ENCODE peak calls at places on chromosomes 5 and 9, in nine cellular contexts. One of them, this sample, is unnamed.

GRCh38 chr9:109064963-109065701 is 51.8 kb upstream of the CTNNAL1 start:
- DNase-seq in HFF-Myc: peak; percentile 1
- DNase-seq in cardiac fibroblast: no peak
- DNase-seq in colonic mucosa: no peak
- DNase-seq in OCI-LY7: no peak
- DNase-seq in GM06990: no peak
- DNase-seq in BE2C: no peak
- DNase-seq in foreskin fibroblast: peak; percentile 27
- DNase-seq in HL-60: no peak
- DNase-seq in this sample: no peak

GRCh38 chr9:33162721-33163311 is 4.3 kb downstream of the B4GALT1 start:
- DNase-seq in HFF-Myc: no peak
- DNase-seq in cardiac fibroblast: peak; percentile 93
- DNase-seq in colonic mucosa: peak; percentile 58
- DNase-seq in OCI-LY7: no peak
- DNase-seq in GM06990: no peak
- DNase-seq in BE2C: no peak
- DNase-seq in foreskin fibroblast: peak; percentile 80
- DNase-seq in HL-60: no peak
- DNase-seq in this sample: no peak

GRCh38 chr5:134226441-134227192 is 744 bp upstream of the PPP2CA start:
- DNase-seq in HFF-Myc: no peak
- DNase-seq in cardiac fibroblast: no peak
- DNase-seq in colonic mucosa: peak; percentile 89
- DNase-seq in OCI-LY7: no peak
- DNase-seq in GM06990: no peak
- DNase-seq in BE2C: no peak
- DNase-seq in foreskin fibroblast: peak; percentile 51
- DNase-seq in HL-60: no peak
- DNase-seq in this sample: no peak

GRCh38 chr5:37428044-37428443 is 48.9 kb downstream of the WDR70 start:
- DNase-seq in HFF-Myc: no peak
- DNase-seq in cardiac fibroblast: no peak
- DNase-seq in colonic mucosa: no peak
- DNase-seq in OCI-LY7: no peak
- DNase-seq in GM06990: no peak
- DNase-seq in BE2C: no peak
- DNase-seq in foreskin fibroblast: no peak
- DNase-seq in HL-60: no peak
- DNase-seq in this sample: no peak

GRCh38 chr5:77277764-77278163 is 67.3 kb downstream of the PDE8B start:
- DNase-seq in HFF-Myc: no peak
- DNase-seq in cardiac fibroblast: no peak
- DNase-seq in colonic mucosa: no peak
- DNase-seq in OCI-LY7: no peak
- DNase-seq in GM06990: no peak
- DNase-seq in BE2C: no peak
- DNase-seq in foreskin fibroblast: no peak
- DNase-seq in HL-60: no peak
- DNase-seq in this sample: no peak

GRCh38 chr9:93320591-93321219 is 130.8 kb upstream of the FAM120A start:
- DNase-seq in HFF-Myc: no peak
- DNase-seq in cardiac fibroblast: no peak
- DNase-seq in colonic mucosa: no peak
- DNase-seq in OCI-LY7: no peak
- DNase-seq in GM06990: no peak
- DNase-seq in BE2C: no peak
- DNase-seq in foreskin fibroblast: no peak
- DNase-seq in HL-60: no peak
- DNase-seq in this sample: no peak

GRCh38 chr5:176980818-176981217 is 25.8 kb downstream of the UIMC1 start:
- DNase-seq in HFF-Myc: no peak
- DNase-seq in cardiac fibroblast: no peak
- DNase-seq in colonic mucosa: no peak
- DNase-seq in OCI-LY7: no peak
- DNase-seq in GM06990: no peak
- DNase-seq in BE2C: no peak
- DNase-seq in foreskin fibroblast: no peak
- DNase-seq in HL-60: no peak
- DNase-seq in this sample: no peak

GRCh38 chr5:76855961-76856360 is 6.1 kb downstream of the S100Z start:
- DNase-seq in HFF-Myc: no peak
- DNase-seq in cardiac fibroblast: no peak
- DNase-seq in colonic mucosa: no peak
- DNase-seq in OCI-LY7: peak; percentile 65
- DNase-seq in GM06990: peak; percentile 13
- DNase-seq in BE2C: no peak
- DNase-seq in foreskin fibroblast: no peak
- DNase-seq in HL-60: peak; percentile 31
- DNase-seq in this sample: no peak

GRCh38 chr9:113468716-113469448 is 5.4 kb downstream of the RGS3 start:
- DNase-seq in HFF-Myc: no peak
- DNase-seq in cardiac fibroblast: no peak
- DNase-seq in colonic mucosa: no peak
- DNase-seq in OCI-LY7: no peak
- DNase-seq in GM06990: no peak
- DNase-seq in BE2C: no peak
- DNase-seq in foreskin fibroblast: peak; percentile 58
- DNase-seq in HL-60: no peak
- DNase-seq in this sample: no peak

GRCh38 chr9:113474372-113474771 is 10.8 kb downstream of the RGS3 start:
- DNase-seq in HFF-Myc: no peak
- DNase-seq in cardiac fibroblast: no peak
- DNase-seq in colonic mucosa: no peak
- DNase-seq in OCI-LY7: no peak
- DNase-seq in GM06990: no peak
- DNase-seq in BE2C: peak; percentile 28
- DNase-seq in foreskin fibroblast: no peak
- DNase-seq in HL-60: no peak
- DNase-seq in this sample: no peak

GRCh38 chr9:113472199-113472598 is 8.7 kb downstream of the RGS3 start:
- DNase-seq in HFF-Myc: no peak
- DNase-seq in cardiac fibroblast: no peak
- DNase-seq in colonic mucosa: no peak
- DNase-seq in OCI-LY7: no peak
- DNase-seq in GM06990: no peak
- DNase-seq in BE2C: no peak
- DNase-seq in foreskin fibroblast: no peak
- DNase-seq in HL-60: no peak
- DNase-seq in this sample: no peak

GRCh38 chr9:113471566-113471965 is 8.0 kb downstream of the RGS3 start:
- DNase-seq in HFF-Myc: no peak
- DNase-seq in cardiac fibroblast: no peak
- DNase-seq in colonic mucosa: no peak
- DNase-seq in OCI-LY7: no peak
- DNase-seq in GM06990: no peak
- DNase-seq in BE2C: no peak
- DNase-seq in foreskin fibroblast: no peak
- DNase-seq in HL-60: no peak
- DNase-seq in this sample: no peak

DNA sequence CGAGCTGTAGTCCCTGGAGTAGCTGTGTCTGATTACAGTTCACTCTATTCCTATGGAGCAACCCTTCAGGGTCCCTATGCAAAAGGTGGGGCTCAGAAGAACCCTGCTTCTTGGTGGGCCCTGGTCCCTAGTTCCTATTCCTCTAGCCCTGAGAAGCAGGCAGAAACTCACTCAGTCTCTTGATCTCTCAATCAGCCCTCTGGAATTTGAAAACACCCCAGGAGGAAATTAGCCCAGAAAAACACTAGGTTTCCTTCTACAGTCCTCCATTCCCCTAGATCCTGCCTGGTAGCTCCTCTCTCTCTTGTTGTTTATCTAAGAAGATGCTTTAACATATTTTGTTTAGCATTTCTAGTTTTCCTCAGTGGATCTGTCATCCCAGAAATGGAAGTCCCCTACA is 7.6 kb downstream of the RGS3 start:
- DNase-seq in HFF-Myc: no peak
- DNase-seq in cardiac fibroblast: no peak
- DNase-seq in colonic mucosa: no peak
- DNase-seq in OCI-LY7: no peak
- DNase-seq in GM06990: no peak
- DNase-seq in BE2C: no peak
- DNase-seq in foreskin fibroblast: no peak
- DNase-seq in HL-60: no peak
- DNase-seq in this sample: no peak
- H3K4me3 ChIP-seq in HFF-Myc: no peak overlapping the region
- H3K4me3 ChIP-seq in cardiac fibroblast: no peak overlapping the region
- H3K4me3 ChIP-seq in colonic mucosa: no peak overlapping the region
- H3K4me3 ChIP-seq in OCI-LY7: no peak overlapping the region
- H3K4me3 ChIP-seq in GM06990: no peak overlapping the region
- H3K4me3 ChIP-seq in BE2C: no peak overlapping the region
- H3K4me3 ChIP-seq in foreskin fibroblast: no peak overlapping the region
- H3K4me3 ChIP-seq in HL-60: no peak overlapping the region
- H3K4me3 ChIP-seq in this sample: no peak overlapping the region

GRCh38 chr9:6355728-6356127 is 27.6 kb downstream of the TPD52L3 start:
- DNase-seq in HFF-Myc: peak; percentile 4
- DNase-seq in cardiac fibroblast: peak; percentile 58
- DNase-seq in colonic mucosa: no peak
- DNase-seq in OCI-LY7: no peak
- DNase-seq in GM06990: no peak
- DNase-seq in BE2C: no peak
- DNase-seq in foreskin fibroblast: peak; percentile 80
- DNase-seq in HL-60: no peak
- DNase-seq in this sample: peak; percentile 46

GRCh38 chr9:6356441-6356840 is 28.3 kb downstream of the TPD52L3 start:
- DNase-seq in HFF-Myc: no peak
- DNase-seq in cardiac fibroblast: no peak
- DNase-seq in colonic mucosa: no peak
- DNase-seq in OCI-LY7: no peak
- DNase-seq in GM06990: no peak
- DNase-seq in BE2C: no peak
- DNase-seq in foreskin fibroblast: peak; percentile 39
- DNase-seq in HL-60: peak; percentile 25
- DNase-seq in this sample: no peak

GRCh38 chr9:6351757-6352156 is 23.6 kb downstream of the TPD52L3 start:
- DNase-seq in HFF-Myc: no peak
- DNase-seq in cardiac fibroblast: no peak
- DNase-seq in colonic mucosa: no peak
- DNase-seq in OCI-LY7: no peak
- DNase-seq in GM06990: no peak
- DNase-seq in BE2C: no peak
- DNase-seq in foreskin fibroblast: no peak
- DNase-seq in HL-60: no peak
- DNase-seq in this sample: no peak

GRCh38 chr9:6356904-6357303 is 28.7 kb downstream of the TPD52L3 start:
- DNase-seq in HFF-Myc: no peak
- DNase-seq in cardiac fibroblast: no peak
- DNase-seq in colonic mucosa: no peak
- DNase-seq in OCI-LY7: no peak
- DNase-seq in GM06990: no peak
- DNase-seq in BE2C: no peak
- DNase-seq in foreskin fibroblast: peak; percentile 21
- DNase-seq in HL-60: peak; percentile 53
- DNase-seq in this sample: no peak

GRCh38 chr9:6354072-6354686 is 26.0 kb downstream of the TPD52L3 start:
- DNase-seq in HFF-Myc: peak; percentile 47
- DNase-seq in cardiac fibroblast: peak; percentile 87
- DNase-seq in colonic mucosa: peak; percentile 20
- DNase-seq in OCI-LY7: peak; percentile 76
- DNase-seq in GM06990: peak; percentile 33
- DNase-seq in BE2C: no peak
- DNase-seq in foreskin fibroblast: peak; percentile 88
- DNase-seq in HL-60: peak; percentile 38
- DNase-seq in this sample: peak; percentile 46
- TF ChIP-seq CTCF in HFF-Myc: peak; percentile 68
- TF ChIP-seq CTCF in cardiac fibroblast: peak; percentile 69
- TF ChIP-seq CTCF in colonic mucosa: peak; percentile 74
- TF ChIP-seq CTCF in OCI-LY7: peak; percentile 94
- TF ChIP-seq CTCF in GM06990: peak; percentile 73
- TF ChIP-seq CTCF in BE2C: peak; percentile 84
- TF ChIP-seq CTCF in foreskin fibroblast: peak; percentile 73
- TF ChIP-seq CTCF in HL-60: peak; percentile 42
- TF ChIP-seq CTCF in this sample: peak; percentile 81

GRCh38 chr5:174733836-174734235 is 9.5 kb downstream of the MSX2 start:
- DNase-seq in HFF-Myc: no peak
- DNase-seq in cardiac fibroblast: no peak
- DNase-seq in colonic mucosa: no peak
- DNase-seq in OCI-LY7: no peak
- DNase-seq in GM06990: no peak
- DNase-seq in BE2C: no peak
- DNase-seq in foreskin fibroblast: no peak
- DNase-seq in HL-60: no peak
- DNase-seq in this sample: no peak
- H3K4me3 ChIP-seq in HFF-Myc: no peak overlapping the region
- H3K4me3 ChIP-seq in cardiac fibroblast: no peak overlapping the region
- H3K4me3 ChIP-seq in colonic mucosa: no peak overlapping the region
- H3K4me3 ChIP-seq in OCI-LY7: no peak overlapping the region
- H3K4me3 ChIP-seq in GM06990: no peak overlapping the region
- H3K4me3 ChIP-seq in BE2C: no peak overlapping the region
- H3K4me3 ChIP-seq in foreskin fibroblast: no peak overlapping the region
- H3K4me3 ChIP-seq in HL-60: no peak overlapping the region
- H3K4me3 ChIP-seq in this sample: no peak overlapping the region

DNA sequence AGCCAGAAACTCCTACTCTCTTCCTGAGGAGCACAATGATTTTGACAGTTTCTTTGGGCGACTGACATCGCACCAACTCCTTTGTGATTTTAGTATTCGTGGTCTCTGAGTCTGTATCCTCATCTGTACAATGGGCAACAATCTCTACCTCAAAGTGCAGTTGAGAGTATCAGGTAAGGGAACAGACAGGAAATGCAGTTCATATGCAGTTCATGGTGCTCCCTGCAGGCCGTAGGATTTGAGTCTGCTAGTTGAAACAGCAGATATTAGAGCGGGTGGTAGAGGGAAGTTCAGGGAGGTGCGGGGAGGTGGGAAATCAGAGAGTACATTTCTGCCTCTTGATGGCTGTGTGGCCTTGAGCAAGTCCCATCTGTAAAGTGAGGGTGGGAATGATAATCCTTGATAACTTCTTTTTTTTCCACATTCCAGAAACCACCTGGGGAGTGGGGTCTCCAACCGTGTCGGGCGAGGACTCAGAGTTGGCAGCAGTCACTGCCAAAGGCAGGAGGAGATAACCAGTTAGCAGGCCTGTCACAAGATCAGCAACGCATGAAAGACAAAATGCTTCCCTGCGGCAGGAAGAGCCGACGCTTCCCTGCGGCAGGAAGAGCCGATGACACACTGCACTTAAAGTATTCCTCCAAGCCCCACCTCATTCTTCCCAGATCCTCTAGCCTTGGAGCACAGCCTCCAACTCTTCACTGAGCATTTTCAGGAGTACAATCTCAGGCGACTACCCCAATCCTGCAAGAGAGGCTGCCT is 6.0 kb upstream of the NEK6 start:
- DNase-seq in HFF-Myc: no peak
- DNase-seq in cardiac fibroblast: peak; percentile 71
- DNase-seq in colonic mucosa: no peak
- DNase-seq in OCI-LY7: no peak
- DNase-seq in GM06990: no peak
- DNase-seq in BE2C: no peak
- DNase-seq in foreskin fibroblast: peak; percentile 78
- DNase-seq in HL-60: no peak
- DNase-seq in this sample: no peak
- TF ChIP-seq CTCF in HFF-Myc: no peak
- TF ChIP-seq CTCF in cardiac fibroblast: no peak
- TF ChIP-seq CTCF in colonic mucosa: no peak
- TF ChIP-seq CTCF in OCI-LY7: peak; percentile 18
- TF ChIP-seq CTCF in GM06990: no peak
- TF ChIP-seq CTCF in BE2C: no peak
- TF ChIP-seq CTCF in foreskin fibroblast: no peak
- TF ChIP-seq CTCF in HL-60: no peak
- TF ChIP-seq CTCF in this sample: no peak

GRCh38 chr5:3024976-3025375 is 273.5 kb upstream of the IRX2 start:
- DNase-seq in HFF-Myc: no peak
- DNase-seq in cardiac fibroblast: no peak
- DNase-seq in colonic mucosa: no peak
- DNase-seq in OCI-LY7: no peak
- DNase-seq in GM06990: no peak
- DNase-seq in BE2C: no peak
- DNase-seq in foreskin fibroblast: no peak
- DNase-seq in HL-60: no peak
- DNase-seq in this sample: no peak
- H3K4me3 ChIP-seq in HFF-Myc: no peak overlapping the region
- H3K4me3 ChIP-seq in cardiac fibroblast: no peak overlapping the region
- H3K4me3 ChIP-seq in colonic mucosa: no peak overlapping the region
- H3K4me3 ChIP-seq in OCI-LY7: no peak overlapping the region
- H3K4me3 ChIP-seq in GM06990: no peak overlapping the region
- H3K4me3 ChIP-seq in BE2C: no peak overlapping the region
- H3K4me3 ChIP-seq in foreskin fibroblast: no peak overlapping the region
- H3K4me3 ChIP-seq in HL-60: no peak overlapping the region
- H3K4me3 ChIP-seq in this sample: no peak overlapping the region